ENCODE peak calls at places on chromosome 7, in six cellular contexts. Q is GM12878, F is HepG2, W is GM12891, N is H1, L is K562. J is an unnamed sample.

GRCh38 chr7:112131016-112131415 is 75.2 kb downstream of the DOCK4 start:
- DNase-seq in Q (no peak), N (no peak), W (no peak), F (no peak), L (no peak), J (no peak)

GRCh38 chr7:91263359-91264082 is 712 bp upstream of the FZD1 start:
- DNase-seq in L (peak), F (no peak), Q (no peak), N (peak), W (no peak), J (no peak)

GRCh38 chr7:25399000-25399750 is 170.9 kb upstream of the NPVF start:
- DNase-seq in Q (no peak), N (no peak), F (no peak), L (no peak), W (no peak), J (no peak)

GRCh38 chr7:101917566-101917965 is 100.1 kb downstream of the CUX1 start:
- DNase-seq in L (no peak), N (no peak), F (no peak), W (no peak), Q (no peak), J (no peak)

GRCh38 chr7:2116903-2117680 is 115.7 kb downstream of the MAD1L1 start:
- DNase-seq in W (no peak), Q (no peak), L (no peak), F (no peak), N (no peak), J (no peak)

GRCh38 chr7:98467570-98468312 is 66.9 kb upstream of the BAIAP2L1 start:
- DNase-seq in N (no peak), Q (no peak), L (no peak), W (no peak), F (no peak), J (no peak)

GRCh38 chr7:114820993-114821945 is 100.6 kb upstream of the MDFIC start:
- DNase-seq in W (no peak), F (no peak), Q (no peak), N (no peak), L (no peak), J (no peak)

GRCh38 chr7:32569388-32570289 is 74.3 kb downstream of the AVL9 start:
- DNase-seq in F (no peak), N (no peak), W (no peak), L (no peak), Q (no peak), J (no peak)

GRCh38 chr7:124779194-124779593 is 13.6 kb upstream of the GPR37 start:
- DNase-seq in Q (no peak), L (no peak), N (no peak), W (no peak), F (peak), J (no peak)

GRCh38 chr7:131188367-131189339 is 139.0 kb upstream of the MKLN1 start:
- DNase-seq in N (no peak), F (peak), W (peak), Q (peak), L (peak), J (no peak)

GRCh38 chr7:105885386-105886111 is 9.2 kb upstream of the ATXN7L1 start:
- DNase-seq in L (no peak), F (no peak), W (no peak), Q (no peak), N (no peak), J (no peak)

GRCh38 chr7:117808910-117809705 is 64.1 kb downstream of the CTTNBP2 start:
- DNase-seq in L (no peak), Q (no peak), F (no peak), W (no peak), N (no peak), J (no peak)

GRCh38 chr7:6012355-6013104 is 3.5 kb downstream of the AIMP2 start:
- DNase-seq in Q (no peak), N (no peak), L (no peak), W (no peak), F (no peak), J (no peak)

GRCh38 chr7:32661501-32661900 is 166.2 kb downstream of the AVL9 start:
- DNase-seq in N (no peak), Q (no peak), L (no peak), F (no peak), W (no peak), J (no peak)

GRCh38 chr7:144784943-144785342 is 50.9 kb downstream of the TPK1 start:
- DNase-seq in L (no peak), F (no peak), W (no peak), Q (no peak), N (no peak), J (no peak)

GRCh38 chr7:14630048-14630447 is 272.5 kb downstream of the DGKB start:
- DNase-seq in W (no peak), L (no peak), F (no peak), Q (peak), N (no peak), J (no peak)

GRCh38 chr7:94823952-94824351 is 83.4 kb upstream of the PPP1R9A start:
- DNase-seq in N (no peak), L (no peak), Q (no peak), W (no peak), F (peak), J (no peak)

GRCh38 chr7:132349085-132349484 is 227.2 kb downstream of the PLXNA4 start:
- DNase-seq in W (no peak), L (no peak), N (no peak), F (no peak), Q (no peak), J (no peak)

GRCh38 chr7:158023563-158024350 is 563.9 kb downstream of the PTPRN2 start:
- DNase-seq in N (no peak), Q (no peak), L (no peak), F (no peak), W (no peak), J (no peak)

GRCh38 chr7:85471312-85471711 is 284.5 kb upstream of the SEMA3D start:
- DNase-seq in L (no peak), W (no peak), Q (no peak), N (no peak), F (no peak), J (no peak)

GRCh38 chr7:79740076-79740475 is 286.6 kb upstream of the MAGI2 start:
- DNase-seq in F (no peak), L (no peak), W (no peak), N (no peak), Q (no peak), J (no peak)

GRCh38 chr7:11831727-11832495 is at the start of gene THSD7A:
- DNase-seq in L (no peak), N (peak), Q (no peak), W (peak), F (peak), J (peak)

GRCh38 chr7:159027803-159028455 is 116.7 kb downstream of the VIPR2 start:
- DNase-seq in N (no peak), W (no peak), F (peak), L (no peak), Q (no peak), J (no peak)

GRCh38 chr7:102439963-102440795 is 6.8 kb downstream of the ORAI2 start:
- DNase-seq in L (peak), W (no peak), N (no peak), Q (no peak), F (peak), J (no peak)

GRCh38 chr7:43869898-43870240 is 552 bp upstream of the MRPS24 start:
- DNase-seq in W (no peak), F (no peak), L (no peak), Q (no peak), N (no peak), J (no peak)

GRCh38 chr7:77258593-77258992 is 59.0 kb upstream of the FGL2 start:
- DNase-seq in N (no peak), W (no peak), L (no peak), F (no peak), Q (no peak), J (no peak)

GRCh38 chr7:5231811-5232484 is 41.9 kb downstream of the WIPI2 start:
- DNase-seq in N (no peak), L (no peak), Q (peak), W (no peak), F (no peak), J (no peak)

GRCh38 chr7:101163281-101164070 is 1.9 kb downstream of the VGF start:
- DNase-seq in W (no peak), Q (no peak), L (peak), F (no peak), N (peak), J (no peak)

GRCh38 chr7:136274636-136275345 is 297.6 kb upstream of the MTPN start:
- DNase-seq in F (no peak), L (no peak), W (no peak), Q (no peak), N (no peak), J (no peak)

GRCh38 chr7:105439174-105439893 is 50.6 kb upstream of the SRPK2 start:
- DNase-seq in L (peak), F (peak), N (no peak), W (no peak), Q (no peak), J (no peak)

GRCh38 chr7:101838837-101839483 is 21.5 kb downstream of the CUX1 start:
- DNase-seq in Q (no peak), L (no peak), W (no peak), F (no peak), N (no peak), J (no peak)

GRCh38 chr7:95472521-95473160 is 13.1 kb upstream of the ASB4 start:
- DNase-seq in W (no peak), Q (no peak), L (no peak), N (no peak), F (no peak), J (no peak)

GRCh38 chr7:41346878-41347277 is 356.0 kb downstream of the INHBA start:
- DNase-seq in L (no peak), W (no peak), N (no peak), F (no peak), Q (no peak), J (no peak)

GRCh38 chr7:33686001-33686591 is 219.2 kb upstream of the BMPER start:
- DNase-seq in N (no peak), Q (no peak), F (no peak), L (no peak), W (no peak), J (no peak)

GRCh38 chr7:106425017-106425719 is 140.4 kb upstream of the NAMPT start:
- DNase-seq in Q (peak), F (no peak), N (no peak), L (no peak), W (peak), J (peak)

GRCh38 chr7:134780166-134780853 is 876 bp downstream of the CALD1 start:
- DNase-seq in W (no peak), L (no peak), F (no peak), N (no peak), Q (no peak), J (no peak)

GRCh38 chr7:30912021-30912420 is 368 bp downstream of the AQP1 start:
- DNase-seq in F (no peak), Q (no peak), W (no peak), N (no peak), L (no peak), J (no peak)

GRCh38 chr7:30911133-30911532 is 520 bp upstream of the AQP1 start:
- DNase-seq in W (no peak), Q (no peak), N (no peak), F (no peak), L (no peak), J (no peak)

GRCh38 chr7:30910369-30911073 is 1.1 kb upstream of the AQP1 start:
- DNase-seq in F (no peak), N (no peak), L (no peak), W (no peak), Q (no peak), J (no peak)

GRCh38 chr7:30912454-30912985 is 867 bp downstream of the AQP1 start:
- DNase-seq in F (no peak), W (no peak), Q (no peak), N (no peak), L (no peak), J (no peak)

DNA sequence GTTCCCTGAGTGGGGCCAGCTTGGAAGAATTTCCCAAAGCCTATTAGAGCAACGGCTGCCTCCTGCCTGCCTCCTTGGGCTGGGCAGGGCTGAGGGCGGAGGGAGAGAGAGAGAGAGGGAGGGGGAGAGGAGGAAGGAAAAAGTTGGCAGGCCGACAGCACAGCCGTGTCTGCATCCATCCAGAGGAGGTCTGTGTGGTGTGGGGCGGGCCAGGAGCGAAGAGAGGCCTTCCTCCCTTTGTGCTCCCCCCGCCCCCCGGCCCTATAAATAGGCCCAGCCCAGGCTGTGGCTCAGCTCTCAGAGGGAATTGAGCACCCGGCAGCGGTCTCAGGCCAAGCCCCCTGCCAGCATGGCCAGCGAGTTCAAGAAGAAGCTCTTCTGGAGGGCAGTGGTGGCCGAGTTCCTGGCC is at the start of gene AQP1:
- DNase-seq in F (no peak), N (no peak), Q (no peak), L (peak), W (no peak), J (no peak)
- TF ChIP-seq POLR2A in F (no peak), N (no peak), Q (no peak), L (no peak), W (no peak), J (no peak)

GRCh38 chr7:26510226-26510957 is 218.7 kb downstream of the SNX10 start:
- DNase-seq in Q (no peak), N (no peak), L (no peak), W (no peak), F (no peak), J (no peak)

GRCh38 chr7:26508481-26508880 is 216.8 kb downstream of the SNX10 start:
- DNase-seq in F (no peak), N (no peak), Q (no peak), W (no peak), L (no peak), J (no peak)

GRCh38 chr7:26506196-26506595 is 214.5 kb downstream of the SNX10 start:
- DNase-seq in W (no peak), F (no peak), N (no peak), Q (no peak), L (no peak), J (no peak)

GRCh38 chr7:26508917-26509316 is 217.3 kb downstream of the SNX10 start:
- DNase-seq in F (no peak), W (no peak), Q (no peak), L (no peak), N (no peak), J (no peak)

GRCh38 chr7:26507375-26508068 is 215.9 kb downstream of the SNX10 start:
- DNase-seq in F (no peak), Q (no peak), N (no peak), L (no peak), W (no peak), J (no peak)
- TF ChIP-seq POLR2AphosphoS5 in F (no peak), Q (no peak), N (no peak), L (no peak), W (no peak), J (no peak)

GRCh38 chr7:66865290-66865864 is 55.6 kb upstream of the TMEM248 start:
- DNase-seq in N (no peak), W (no peak), L (no peak), F (no peak), Q (no peak), J (no peak)

GRCh38 chr7:66860767-66861166 is 60.3 kb upstream of the TMEM248 start:
- DNase-seq in Q (no peak), W (no peak), N (no peak), L (no peak), F (no peak), J (no peak)

GRCh38 chr7:66859339-66859738 is 61.7 kb upstream of the TMEM248 start:
- DNase-seq in F (no peak), N (no peak), L (no peak), W (no peak), Q (no peak), J (no peak)

DNA sequence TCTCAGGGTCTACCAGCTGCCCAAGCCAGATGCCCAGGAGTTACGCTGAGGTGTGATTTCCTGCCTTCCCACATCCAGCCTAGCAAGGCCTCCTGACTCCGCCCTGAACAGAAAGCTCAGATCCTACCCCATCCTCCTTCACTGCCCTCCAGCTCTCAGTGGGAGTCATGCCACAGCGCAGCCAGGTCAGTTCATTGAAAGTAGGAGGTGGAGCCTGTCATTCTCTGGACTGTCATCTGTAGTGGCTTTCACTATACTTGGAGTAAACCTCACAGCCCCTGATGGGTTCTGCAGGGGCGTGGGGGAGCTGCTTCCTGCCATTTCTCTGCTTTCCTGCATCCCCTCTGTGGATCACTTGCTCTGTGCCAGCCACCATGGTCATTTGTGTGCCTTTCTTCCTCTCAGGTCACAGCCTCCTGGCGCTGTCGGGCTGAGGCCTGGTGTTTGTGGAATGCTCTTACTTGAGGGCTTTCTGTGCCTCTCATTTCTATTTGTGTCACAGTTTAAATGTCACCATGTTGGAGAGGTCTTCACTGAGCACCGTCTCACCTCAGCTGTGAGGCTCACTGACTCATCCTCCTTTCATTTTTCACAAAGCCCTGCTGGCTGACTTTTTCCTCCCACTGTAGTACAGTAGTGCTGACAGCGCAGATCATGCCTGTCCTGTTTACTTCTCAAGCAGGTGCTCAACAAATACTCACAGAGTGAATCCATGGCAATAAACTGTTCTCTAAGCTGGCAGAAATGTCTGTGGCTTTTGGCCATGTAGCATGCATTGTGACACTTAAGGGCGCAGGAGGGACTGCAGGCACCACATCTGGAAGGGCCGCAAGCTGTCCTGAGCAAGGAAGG is 61.0 kb upstream of the TMEM248 start:
- DNase-seq in L (no peak), Q (no peak), W (no peak), F (no peak), N (no peak), J (no peak)
- TF ChIP-seq TAF1 in L (no peak), Q (no peak), W (no peak), F (no peak), N (no peak), J (no peak)

DNA sequence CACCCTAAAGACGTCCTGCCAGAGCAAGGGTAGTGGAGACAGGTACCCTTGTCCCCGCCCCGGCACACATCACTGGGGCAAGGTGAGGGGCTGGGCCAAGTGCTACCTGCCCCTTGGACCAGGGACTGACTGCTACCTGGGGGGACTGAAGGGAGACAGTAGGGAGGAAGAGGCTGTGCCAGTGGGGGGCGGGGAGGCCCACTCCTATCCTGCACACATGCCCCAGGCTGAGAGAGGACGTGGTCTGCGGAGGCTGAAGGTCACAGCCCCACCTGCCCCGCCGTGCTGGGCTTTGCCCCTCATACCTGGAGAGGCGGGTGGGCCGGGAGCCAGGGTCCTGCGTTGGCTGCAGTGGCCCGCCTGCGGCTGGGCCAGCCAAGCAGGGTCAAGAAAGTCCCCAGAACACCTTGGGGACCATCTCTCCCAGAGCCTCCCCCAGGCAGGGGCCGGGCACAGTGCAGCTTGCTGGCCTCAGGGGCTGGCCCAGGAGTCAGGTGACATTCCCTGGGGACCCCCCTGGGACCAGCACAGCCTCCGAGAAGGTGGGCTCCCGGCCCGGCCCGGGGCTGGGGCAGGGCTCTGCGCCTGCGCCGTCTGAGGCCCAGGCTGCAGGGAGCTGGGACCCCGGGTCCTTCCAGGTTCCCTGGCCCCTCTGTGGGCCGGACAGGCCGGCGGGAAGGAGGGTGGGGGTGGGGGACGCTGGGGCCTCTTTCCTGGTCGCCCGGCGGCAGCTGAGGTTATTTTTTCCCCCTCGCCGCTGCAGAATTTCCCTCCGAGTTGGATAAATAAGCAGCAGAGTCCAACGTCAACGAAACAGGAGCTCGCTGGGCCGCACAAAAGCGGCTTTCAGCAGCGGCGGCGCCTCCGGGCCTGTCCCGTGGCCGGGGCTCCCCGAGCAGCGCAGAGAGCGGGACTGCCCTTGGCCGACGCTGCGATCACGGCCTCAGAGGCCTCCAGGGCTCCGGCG is 9.8 kb upstream of the FZD9 start:
- DNase-seq in W (no peak), F (peak), Q (no peak), N (peak), L (no peak), J (no peak)
- TF ChIP-seq POLR2A in W (no peak), F (no peak), Q (no peak), N (no peak), L (no peak), J (no peak)

DNA sequence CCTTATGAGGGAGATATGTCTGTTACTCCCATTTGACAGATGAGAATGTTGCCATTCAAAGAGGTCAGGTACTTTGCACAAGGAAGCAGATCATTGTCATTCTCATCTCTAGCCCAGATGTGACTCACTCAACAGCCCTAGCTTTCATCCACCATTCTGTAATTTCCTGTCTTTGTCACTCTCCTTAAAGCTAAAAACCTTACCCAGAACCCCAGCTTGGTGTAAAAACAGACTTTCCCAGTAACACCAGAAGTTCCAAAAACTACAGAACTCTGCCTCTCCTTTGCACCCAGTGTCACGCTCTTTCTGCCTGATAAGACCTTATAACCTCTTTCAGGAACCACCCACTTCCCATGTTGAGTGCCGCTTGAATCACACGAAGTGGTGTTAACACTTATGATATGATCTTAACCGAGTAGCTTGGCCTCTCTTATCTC is 89.1 kb upstream of the SP4 start:
- DNase-seq in L (no peak), Q (no peak), N (no peak), W (no peak), F (no peak), J (no peak)
- TF ChIP-seq POLR2AphosphoS5 in L (no peak), Q (no peak), N (no peak), W (no peak), F (no peak), J (no peak)

GRCh38 chr7:155052982-155053381 is 17.1 kb upstream of the HTR5A start:
- DNase-seq in L (no peak), F (no peak), N (no peak), Q (no peak), W (no peak), J (no peak)
- TF ChIP-seq TAF1 in L (no peak), F (no peak), N (no peak), Q (no peak), W (no peak), J (no peak)